ENCODE peak calls at places on chromosomes 11 and 22, in five cellular contexts. R, F, S, M and V are unnamed samples.

GRCh38 chr11:1205987-1206331 is 16.9 kb upstream of the MUC5B start:
- DNase-seq in S (no peak), M (no peak), F (no peak), R (no peak), V (peak; percentile 13)

GRCh38 chr11:99325807-99326206 is 305.1 kb downstream of the CNTN5 start:
- DNase-seq in S (peak; percentile 3), F (no peak), M (peak; percentile 2), R (no peak), V (no peak)

GRCh38 chr22:33302049-33302545 is 243.9 kb upstream of the SYN3 start:
- DNase-seq in F (peak; percentile 61), S (peak; percentile 64), M (peak; percentile 66), R (peak; percentile 39), V (peak; percentile 81)

GRCh38 chr11:77082838-77083552 is 16.2 kb downstream of the CAPN5 start:
- DNase-seq in R (no peak), S (no peak), M (no peak), F (no peak), V (peak; percentile 82)

GRCh38 chr11:37788141-37788877 is 1190.3 kb upstream of the RAG2 start:
- DNase-seq in S (no peak), F (no peak), R (no peak), M (no peak), V (no peak)

GRCh38 chr11:18956630-18957029 is 17.4 kb upstream of the MRGPRX1 start:
- DNase-seq in S (no peak), F (no peak), R (no peak), M (no peak), V (no peak)

GRCh38 chr11:115222218-115222862 is 281.9 kb downstream of the CADM1 start:
- DNase-seq in R (peak; percentile 96), M (peak; percentile 30), S (no peak), F (peak; percentile 9), V (no peak)

GRCh38 chr11:126113515-126113957 is 50.9 kb upstream of the CDON start:
- DNase-seq in S (no peak), M (peak; percentile 84), R (no peak), F (no peak), V (peak; percentile 61)

GRCh38 chr11:12144306-12145174 is 34.1 kb downstream of the MICAL2 start:
- DNase-seq in F (no peak), R (no peak), S (no peak), M (no peak), V (no peak)

GRCh38 chr22:46582281-46582811 is 37.8 kb upstream of the GRAMD4 start:
- DNase-seq in F (no peak), R (no peak), M (no peak), S (no peak), V (no peak)

GRCh38 chr11:44568706-44569473 is 3.4 kb downstream of the CD82 start:
- DNase-seq in S (no peak), F (peak; percentile 17), R (peak; percentile 63), M (no peak), V (peak; percentile 38)

GRCh38 chr11:108135845-108136599 is 14.7 kb downstream of the ACAT1 start:
- DNase-seq in R (no peak), M (no peak), S (no peak), F (no peak), V (no peak)

GRCh38 chr11:1568451-1568911 is 3.6 kb downstream of the DUSP8 start:
- DNase-seq in F (no peak), M (no peak), R (no peak), S (no peak), V (peak; percentile 34)

GRCh38 chr11:9681583-9682372 is 17.9 kb downstream of the SWAP70 start:
- DNase-seq in S (no peak), F (no peak), M (peak; percentile 63), R (no peak), V (no peak)

GRCh38 chr11:2094354-2095197 is 44.6 kb downstream of the IGF2 start:
- DNase-seq in M (no peak), S (no peak), R (no peak), F (no peak), V (no peak)

GRCh38 chr11:75349540-75350116 is 1.8 kb downstream of the ARRB1 start:
- DNase-seq in M (no peak), S (no peak), R (no peak), F (peak; percentile 20), V (no peak)
- TF ChIP-seq RFX5 in M (no peak), S (no peak), R (no peak), F (no peak), V (no peak)

GRCh38 chr11:134245434-134245833 is 7.7 kb downstream of the THYN1 start:
- DNase-seq in R (no peak), F (no peak), M (no peak), S (no peak), V (no peak)

GRCh38 chr11:134246678-134247077 is 6.5 kb downstream of the THYN1 start:
- DNase-seq in M (no peak), S (no peak), R (no peak), F (no peak), V (no peak)

GRCh38 chr11:134246100-134246499 is 7.1 kb downstream of the THYN1 start:
- DNase-seq in M (no peak), S (no peak), F (no peak), R (no peak), V (no peak)

GRCh38 chr11:134243913-134244312 is 9.2 kb downstream of the THYN1 start:
- DNase-seq in S (no peak), F (no peak), M (no peak), R (no peak), V (no peak)

GRCh38 chr11:134244593-134244992 is 8.6 kb downstream of the THYN1 start:
- DNase-seq in S (no peak), F (peak; percentile 31), M (peak; percentile 35), R (no peak), V (peak; percentile 59)
- TF ChIP-seq TAF1 in S (no peak), F (no peak), M (no peak), R (no peak), V (no peak)

DNA sequence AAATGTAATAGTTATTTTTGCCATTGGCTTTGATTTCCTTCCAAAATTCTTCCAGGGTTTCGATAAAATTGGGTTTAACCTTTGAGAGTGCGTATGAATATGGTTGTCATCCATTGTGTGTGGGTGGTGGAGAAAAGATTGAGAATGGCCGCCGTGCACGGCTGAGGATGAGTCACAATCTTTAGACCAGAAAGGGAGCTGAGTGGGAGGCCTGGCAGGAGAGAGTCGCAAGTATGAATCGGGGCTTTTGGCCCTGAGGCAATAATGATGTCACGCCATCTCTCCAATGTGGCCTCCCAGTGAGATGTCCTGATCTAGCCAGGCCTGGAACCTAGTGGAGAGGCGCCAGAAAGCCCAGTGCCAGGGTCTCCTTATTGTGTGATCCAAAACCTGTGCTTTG is 33.1 kb upstream of the SMPD1 start:
- DNase-seq in M (no peak), R (no peak), F (peak; percentile 35), S (no peak), V (no peak)
- TF ChIP-seq RFX5 in M (no peak), R (no peak), F (no peak), S (no peak), V (no peak)

GRCh38 chr22:41216984-41217383 is 11.9 kb downstream of the L3MBTL2 start:
- DNase-seq in S (no peak), M (no peak), R (no peak), F (no peak), V (no peak)

GRCh38 chr22:41215409-41215808 is 10.3 kb downstream of the L3MBTL2 start:
- DNase-seq in S (no peak), M (no peak), R (no peak), F (no peak), V (no peak)

GRCh38 chr22:41215926-41216325 is 10.8 kb downstream of the L3MBTL2 start:
- DNase-seq in M (no peak), S (no peak), R (no peak), F (no peak), V (no peak)

GRCh38 chr22:41222846-41223507 is 17.8 kb downstream of the CHADL start:
- DNase-seq in R (no peak), M (no peak), S (no peak), F (no peak), V (no peak)

GRCh38 chr22:41217553-41218157 is 12.5 kb downstream of the L3MBTL2 start:
- DNase-seq in R (no peak), F (no peak), S (no peak), M (no peak), V (no peak)
- TF ChIP-seq TAF1 in R (no peak), F (no peak), S (no peak), M (no peak), V (no peak)